ENCODE peak calls at places on chromosomes 7 and 10, in four cellular contexts. B is H1, R is HepG2, J is K562. K is an unnamed sample.

GRCh38 chr10:116226766-116227165 is 46.2 kb downstream of the GFRA1 start:
- DNase-seq in B (no peak), J (no peak), R (no peak), K (no peak)

GRCh38 chr7:30852360-30852709 is 59.3 kb upstream of the AQP1 start:
- DNase-seq in J (no peak), B (no peak), R (no peak), K (no peak)

GRCh38 chr7:103640031-103640779 is 194.2 kb upstream of the SLC26A5 start:
- DNase-seq in J (no peak), B (no peak), R (no peak), K (no peak)

GRCh38 chr7:47392241-47392759 is 189.6 kb downstream of the TNS3 start:
- DNase-seq in R (no peak), J (peak), B (no peak), K (no peak)

GRCh38 chr7:136956232-136956631 is 87.8 kb downstream of the CHRM2 start:
- DNase-seq in J (no peak), B (no peak), R (no peak), K (no peak)

GRCh38 chr7:100677308-100678095 is 4.0 kb downstream of the GNB2 start:
- DNase-seq in R (no peak), B (no peak), J (no peak), K (no peak)

GRCh38 chr7:86846494-86847190 is 202.9 kb downstream of the GRM3 start:
- DNase-seq in J (no peak), R (peak), B (no peak), K (no peak)

GRCh38 chr10:71045188-71045841 is 156.9 kb upstream of the PCBD1 start:
- DNase-seq in J (no peak), B (no peak), R (no peak), K (no peak)

GRCh38 chr7:157884461-157885062 is 547.8 kb downstream of the DNAJB6 start:
- DNase-seq in J (no peak), R (no peak), B (no peak), K (no peak)

GRCh38 chr7:20085086-20085485 is 132.1 kb downstream of the MACC1 start:
- DNase-seq in B (no peak), R (no peak), J (no peak), K (no peak)

GRCh38 chr10:71827828-71828227 is 23.2 kb downstream of the PSAP start:
- DNase-seq in B (no peak), R (no peak), J (no peak), K (no peak)

GRCh38 chr10:69445094-69445493 is 6.2 kb upstream of the TSPAN15 start:
- DNase-seq in B (no peak), J (no peak), R (no peak), K (no peak)

GRCh38 chr7:119681336-119681735 is 591.6 kb upstream of the KCND2 start:
- DNase-seq in J (no peak), R (no peak), B (no peak), K (no peak)

GRCh38 chr10:110976577-110976976 is 57.2 kb downstream of the SHOC2 start:
- DNase-seq in J (no peak), B (no peak), R (no peak), K (no peak)

GRCh38 chr10:110979611-110980010 is 60.2 kb downstream of the SHOC2 start:
- DNase-seq in R (no peak), B (no peak), J (no peak), K (no peak)

GRCh38 chr10:110980807-110981206 is 61.4 kb downstream of the SHOC2 start:
- DNase-seq in R (no peak), B (no peak), J (no peak), K (no peak)

GRCh38 chr10:110977662-110978061 is 58.3 kb downstream of the SHOC2 start:
- DNase-seq in B (no peak), J (no peak), R (no peak), K (no peak)

DNA sequence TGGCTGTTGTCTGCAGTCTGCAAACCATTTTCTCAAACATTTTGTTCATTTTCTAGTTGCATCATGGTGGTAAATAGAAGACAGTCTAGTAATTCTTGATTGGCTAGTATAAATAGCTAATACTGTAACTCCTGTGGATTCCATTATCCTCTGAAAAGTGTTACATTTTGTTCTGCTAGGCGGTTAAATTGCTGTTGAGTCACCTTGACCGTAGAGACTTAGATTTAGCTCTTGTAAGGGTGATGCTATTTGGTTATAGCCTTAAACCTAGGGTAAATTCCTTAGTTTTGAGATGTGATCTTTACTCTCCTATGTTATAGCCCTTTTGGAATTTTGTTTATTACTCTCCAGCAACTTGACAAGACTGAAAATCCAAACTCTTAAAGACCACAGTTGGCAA is 58.8 kb downstream of the SHOC2 start:
- DNase-seq in R (no peak), B (no peak), J (no peak), K (no peak)
- TF ChIP-seq PHF8 in R (no peak), B (no peak), J (no peak), K (no peak)

DNA sequence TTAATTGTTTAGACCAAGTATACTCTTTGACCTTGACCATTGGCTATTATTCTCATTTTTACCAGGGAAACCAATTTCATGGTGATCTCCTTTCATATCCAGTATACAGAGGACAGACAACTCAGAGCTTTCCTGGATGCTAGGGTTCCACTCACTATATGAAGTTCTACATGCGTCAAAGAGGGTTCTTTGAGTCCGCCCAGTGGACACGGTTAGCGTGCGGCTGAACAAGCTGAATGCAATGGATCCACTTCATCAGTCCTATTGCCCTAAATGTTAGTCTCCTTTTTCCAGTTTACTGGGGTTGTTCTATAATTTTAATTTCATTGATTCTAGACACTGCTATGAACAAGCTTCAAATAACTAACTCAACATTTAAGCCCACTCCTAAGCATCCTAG is 162.4 kb upstream of the PCLO start:
- DNase-seq in J (no peak), B (no peak), R (no peak), K (no peak)
- TF ChIP-seq PHF8 in J (no peak), B (no peak), R (no peak), K (no peak)

GRCh38 chr7:156475666-156476065 is 164.9 kb upstream of the RNF32 start:
- DNase-seq in R (no peak), J (no peak), B (no peak), K (peak)
- TF ChIP-seq PHF8 in R (no peak), J (no peak), B (no peak), K (no peak)

DNA sequence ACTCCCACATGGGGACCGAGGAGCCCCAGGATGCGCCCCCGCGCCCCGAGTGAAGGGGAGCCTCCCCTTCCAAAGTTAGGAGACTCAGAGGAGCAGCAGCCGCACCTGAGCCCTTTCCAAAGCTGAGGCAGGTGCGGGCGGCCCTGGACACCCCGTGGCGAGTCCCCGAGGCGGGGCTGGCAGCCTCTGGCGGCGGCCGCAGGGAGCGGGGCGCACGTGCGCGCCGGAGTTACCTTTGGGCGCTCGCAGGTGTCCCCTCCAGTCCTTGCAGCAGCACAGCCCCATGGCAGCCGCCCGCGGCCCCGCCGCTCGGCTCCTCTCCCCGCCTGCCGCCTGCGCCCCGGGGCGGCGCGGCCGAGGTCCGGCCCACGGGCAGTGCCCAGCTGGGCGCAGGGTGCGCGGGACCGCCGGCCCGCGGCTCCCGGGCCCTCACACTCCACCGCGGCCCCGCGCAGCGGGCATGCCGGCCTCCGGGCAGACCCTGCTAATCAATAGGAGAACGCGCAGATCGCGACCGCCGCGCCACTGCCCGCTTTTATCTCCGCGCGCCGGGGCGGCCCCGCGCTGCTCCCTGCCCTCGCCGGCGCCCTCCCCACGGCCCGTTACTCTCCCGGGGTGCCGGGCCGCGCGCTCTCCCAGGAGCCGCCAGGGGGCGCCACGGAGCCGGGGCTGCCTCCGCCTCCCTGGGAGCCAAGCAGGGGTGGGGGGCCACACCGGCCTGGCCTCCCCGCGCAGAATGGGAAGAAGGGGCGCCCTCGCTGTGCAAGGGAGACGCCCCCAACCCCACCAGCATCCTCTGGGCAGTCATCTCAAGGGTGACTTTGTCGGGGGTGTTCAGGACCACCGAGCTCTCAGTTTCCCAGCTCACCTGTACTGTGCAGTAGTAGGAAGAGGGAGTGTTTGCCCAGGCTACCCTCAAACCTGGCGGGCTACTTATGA is 80.8 kb downstream of the ARHGAP22 start:
- DNase-seq in R (no peak), J (peak), B (peak), K (peak)
- TF ChIP-seq PHF8 in R (no peak), J (peak), B (no peak), K (no peak)

GRCh38 chr10:101693701-101694055 is 1.3 kb downstream of the FBXW4 start:
- DNase-seq in R (peak), J (no peak), B (no peak), K (peak)

GRCh38 chr10:101694674-101695403 is at the start of gene FBXW4:
- DNase-seq in B (peak), J (peak), R (peak), K (peak)

GRCh38 chr10:101695404-101695732 is 398 bp upstream of the FBXW4 start:
- DNase-seq in R (no peak), B (no peak), J (no peak), K (no peak)

GRCh38 chr10:101696632-101697031 is 1.7 kb upstream of the FBXW4 start:
- DNase-seq in B (no peak), R (no peak), J (no peak), K (no peak)

DNA sequence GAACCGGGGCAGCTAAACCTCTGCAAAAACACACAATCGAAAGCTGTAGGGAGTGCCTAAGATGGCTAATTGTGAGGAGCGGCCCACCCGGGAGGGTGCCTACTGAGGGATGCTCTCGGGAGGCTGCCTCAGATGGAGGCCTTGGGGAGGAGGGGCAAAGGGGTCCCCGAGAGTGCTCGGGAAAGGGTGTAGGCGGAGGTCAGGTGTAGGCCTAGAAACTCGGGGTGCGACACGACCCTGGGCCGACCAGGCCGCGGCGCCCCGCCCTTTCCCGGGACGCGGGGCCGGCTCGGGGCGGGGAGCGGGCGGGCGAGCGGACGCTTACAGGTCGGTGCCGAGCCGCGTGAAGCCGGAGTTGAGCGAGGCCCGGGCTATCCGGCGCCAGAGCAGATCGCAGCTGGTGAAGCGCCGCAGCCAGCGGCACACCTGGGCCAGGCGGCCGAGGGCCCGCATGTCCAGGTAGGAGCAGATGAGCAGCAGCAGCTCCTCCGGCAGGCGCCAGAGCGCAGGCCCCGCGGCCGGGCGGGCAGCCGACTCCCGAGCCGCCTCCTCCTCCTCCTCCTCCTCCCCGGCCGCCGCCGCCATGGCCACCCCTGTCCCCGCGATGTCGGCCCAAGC is 805 bp downstream of the FBXW4 start:
- DNase-seq in R (peak), J (peak), B (no peak), K (peak)
- TF ChIP-seq PHF8 in R (peak), J (peak), B (no peak), K (peak)